ENCODE peak calls at places on chromosomes 16 and 17, in five cellular contexts. E is HL-60; O is dorsolateral prefrontal cortex; F is PC-9; K is effector memory CD4-positive, alpha-beta T cell. N is an unnamed sample.

GRCh38 chr16:56222482-56222997 is 31.3 kb downstream of the GNAO1 start:
- DNase-seq in E (no peak), O (no peak), F (no peak), K (no peak), N (no peak)

GRCh38 chr16:85767569-85767968 is 16.7 kb upstream of the C16orf74 start:
- DNase-seq in E (no peak), O (no peak), F (peak; percentile 68), K (no peak), N (peak; percentile 87)

GRCh38 chr17:17748179-17748578 is 66.9 kb downstream of the RAI1 start:
- DNase-seq in E (no peak), O (no peak), F (no peak), K (no peak), N (no peak)

GRCh38 chr17:18917506-18918032 is 34.4 kb upstream of the SLC5A10 start:
- DNase-seq in E (no peak), O (no peak), F (no peak), K (no peak), N (no peak)

GRCh38 chr16:72989203-72989991 is 58.5 kb downstream of the ZFHX3 start:
- DNase-seq in E (no peak), O (no peak), F (peak; percentile 55), K (no peak), N (peak; percentile 88)

GRCh38 chr17:17883801-17884200 is 47.0 kb upstream of the SREBF1 start:
- DNase-seq in E (no peak), O (no peak), F (no peak), K (no peak), N (no peak)

GRCh38 chr16:82585675-82586074 is 41.1 kb upstream of the CDH13 start:
- DNase-seq in E (no peak), O (no peak), F (no peak), K (no peak), N (peak; percentile 8)

GRCh38 chr17:19569785-19570496 is 36.3 kb downstream of the SLC47A1 start:
- DNase-seq in E (no peak), O (no peak), F (no peak), K (no peak), N (peak; percentile 13)

GRCh38 chr16:66091462-66091861 is 275.0 kb upstream of the CDH5 start:
- DNase-seq in E (no peak), O (no peak), F (no peak), K (no peak), N (no peak)

GRCh38 chr16:10870137-10870776 is 6.7 kb upstream of the CIITA start:
- DNase-seq in E (no peak), O (no peak), F (no peak), K (no peak), N (no peak)

DNA sequence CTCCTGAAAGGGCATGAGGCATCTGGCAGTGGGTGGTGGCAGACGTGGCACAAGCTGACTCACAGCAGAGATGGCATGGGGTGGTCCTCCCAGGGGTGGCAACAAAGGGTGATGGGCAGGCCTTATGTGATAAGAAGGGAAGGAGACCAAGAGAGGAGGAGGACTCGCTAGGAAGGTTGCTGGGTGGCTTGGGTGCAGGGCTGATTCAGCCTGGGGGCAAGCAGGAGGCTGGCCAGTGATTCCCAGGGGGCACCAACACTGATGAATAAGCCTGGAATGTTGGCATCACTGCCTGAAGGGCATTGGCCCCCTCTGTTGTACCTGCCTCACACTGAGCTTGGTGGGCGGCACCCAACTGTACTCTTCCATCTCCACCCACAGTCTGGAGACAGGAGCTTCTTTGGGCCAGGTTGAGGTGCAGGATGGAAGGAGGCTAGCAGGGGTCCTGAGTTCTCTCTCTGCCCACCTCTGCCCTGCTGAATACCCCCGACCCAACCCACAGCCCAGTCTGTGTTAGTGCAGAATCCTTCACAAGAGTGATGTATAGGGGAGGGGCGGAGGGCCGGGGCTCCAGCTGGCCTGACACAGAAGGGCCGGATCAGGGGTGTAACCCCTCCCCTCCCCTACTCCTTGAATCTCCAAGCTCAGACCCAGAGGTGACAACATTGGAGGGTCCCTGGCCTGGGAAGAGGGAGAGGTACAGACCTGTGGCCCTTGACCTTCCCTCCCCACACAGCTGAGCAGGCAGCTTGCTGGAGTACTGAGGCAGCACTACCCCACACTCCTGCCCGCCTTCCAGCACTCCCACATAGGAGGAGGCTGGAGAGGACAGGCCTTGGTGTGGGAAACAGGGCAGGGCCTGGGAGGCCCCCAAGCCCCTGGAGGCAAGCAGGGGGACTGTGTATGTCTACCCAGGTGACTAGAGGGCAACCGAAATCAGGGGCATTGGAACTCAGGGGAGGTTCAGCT is 2.6 kb downstream of the STAC2 start:
- DNase-seq in E (no peak), O (no peak), F (peak; percentile 51), K (no peak), N (no peak)
- H3K27ac ChIP-seq in E (no peak overlapping the region), O (no peak overlapping the region), F (no peak overlapping the region), K (no peak overlapping the region), N (no peak overlapping the region)

GRCh38 chr17:21174719-21175118 is 39.2 kb downstream of the TMEM11 start:
- DNase-seq in E (no peak), O (no peak), F (no peak), K (no peak), N (no peak)
- H3K27ac ChIP-seq in E (no peak overlapping the region), O (no peak overlapping the region), F (no peak overlapping the region), K (no peak overlapping the region), N (no peak overlapping the region)

DNA sequence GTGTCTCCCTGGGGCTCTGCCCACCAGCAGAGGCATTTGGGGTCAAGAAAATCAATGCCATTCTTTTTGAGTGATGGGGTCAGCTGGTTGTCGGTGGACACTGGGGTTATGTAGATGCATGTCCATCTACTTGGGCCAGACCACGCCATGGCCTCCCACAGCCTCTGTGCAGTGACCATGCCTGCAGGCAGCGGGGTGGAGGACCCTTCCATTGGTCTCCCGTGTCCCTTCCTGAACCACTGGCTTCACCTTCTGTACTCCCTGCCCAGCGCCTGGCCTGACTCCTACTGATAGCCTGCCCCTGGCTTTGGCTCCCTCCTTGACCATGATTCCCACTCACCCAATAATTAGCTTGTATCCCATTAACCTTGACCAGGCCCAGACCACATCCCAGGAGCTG is 28.0 kb upstream of the SPNS3 start:
- DNase-seq in E (no peak), O (no peak), F (no peak), K (no peak), N (no peak)
- H3K27ac ChIP-seq in E (no peak overlapping the region), O (no peak overlapping the region), F (no peak overlapping the region), K (no peak overlapping the region), N (no peak overlapping the region)

GRCh38 chr17:55584055-55584685 is 72.9 kb upstream of the SMIM36 start:
- DNase-seq in E (no peak), O (no peak), F (no peak), K (no peak), N (no peak)

GRCh38 chr17:55585629-55586028 is 74.4 kb upstream of the SMIM36 start:
- DNase-seq in E (no peak), O (no peak), F (no peak), K (no peak), N (no peak)

GRCh38 chr17:55584861-55585260 is 73.6 kb upstream of the SMIM36 start:
- DNase-seq in E (no peak), O (no peak), F (no peak), K (no peak), N (no peak)

GRCh38 chr17:55580596-55581133 is 69.4 kb upstream of the SMIM36 start:
- DNase-seq in E (no peak), O (no peak), F (no peak), K (no peak), N (no peak)

GRCh38 chr17:55582910-55583309 is 71.7 kb upstream of the SMIM36 start:
- DNase-seq in E (no peak), O (no peak), F (no peak), K (no peak), N (no peak)
- H3K27ac ChIP-seq in E (no peak overlapping the region), O (no peak overlapping the region), F (no peak overlapping the region), K (no peak overlapping the region), N (no peak overlapping the region)

N was measured in foreskin keratinocyte.